ENCODE peak calls at places on chromosomes 7 and 10, in four cellular contexts. U, M, C and P are unnamed samples.
A peak's percentile ranks its signal among the peaks of the same experiment; 100 is the strongest.

GRCh38 chr7:143389316-143390097 is 8.4 kb downstream of the ZYX start:
- DNase-seq in U (no peak), M (no peak), C (no peak), P (no peak)

GRCh38 chr10:45308707-45309106 is 6.7 kb downstream of the OR13A1 start:
- DNase-seq in U (no peak), M (no peak), C (no peak), P (no peak)

GRCh38 chr10:111836586-111836985 is 347.0 kb downstream of the GPAM start:
- DNase-seq in U (no peak), M (no peak), C (no peak), P (no peak)

GRCh38 chr7:3117488-3118228 is 74.0 kb upstream of the CARD11 start:
- DNase-seq in U (no peak), M (no peak), C (no peak), P (no peak)

GRCh38 chr7:28211006-28211405 is 30.4 kb upstream of the JAZF1 start:
- DNase-seq in U (no peak), M (no peak), C (no peak), P (no peak)

GRCh38 chr10:19874791-19875190 is 58.6 kb downstream of the PLXDC2 start:
- DNase-seq in U (no peak), M (no peak), C (no peak), P (no peak)

GRCh38 chr10:111275091-111275490 is 198.3 kb downstream of the ADRA2A start:
- DNase-seq in U (no peak), M (no peak), C (no peak), P (no peak)

GRCh38 chr10:116877391-116877790 is 28.1 kb downstream of the ENO4 start:
- DNase-seq in U (no peak), M (no peak), C (no peak), P (no peak)

GRCh38 chr7:151673216-151673615 is 153.5 kb upstream of the RHEB start:
- DNase-seq in U (no peak), M (no peak), C (no peak), P (no peak)

GRCh38 chr7:32217841-32218467 is 147.7 kb upstream of the PDE1C start:
- DNase-seq in U (no peak), M (no peak), C (no peak), P (peak; percentile 45)

GRCh38 chr10:124174071-124174566 is 80.7 kb upstream of the CHST15 start:
- DNase-seq in U (no peak), M (no peak), C (no peak), P (no peak)

GRCh38 chr7:44581426-44581906 is 565 bp downstream of the TMED4 start:
- DNase-seq in U (no peak), M (no peak), C (no peak), P (no peak)

GRCh38 chr7:77331938-77332695 is 84.0 kb downstream of the GSAP start:
- DNase-seq in U (peak; percentile 80), M (peak; percentile 78), C (peak; percentile 67), P (peak; percentile 34)

GRCh38 chr7:139777948-139778841 is at the start of gene HIPK2:
- DNase-seq in U (no peak), M (peak; percentile 94), C (peak; percentile 60), P (no peak)

GRCh38 chr7:1994931-1995330 is 237.8 kb downstream of the MAD1L1 start:
- DNase-seq in U (no peak), M (no peak), C (peak; percentile 61), P (no peak)

GRCh38 chr10:63671317-63671937 is 150.2 kb downstream of the REEP3 start:
- DNase-seq in U (no peak), M (no peak), C (peak; percentile 29), P (peak; percentile 30)

GRCh38 chr10:33231621-33232350 is 102.7 kb downstream of the NRP1 start:
- DNase-seq in U (no peak), M (no peak), C (no peak), P (no peak)

GRCh38 chr10:77644557-77645243 is 7.1 kb upstream of the KCNMA1 start:
- DNase-seq in U (no peak), M (no peak), C (no peak), P (no peak)

GRCh38 chr10:100364735-100365391 is 17.8 kb downstream of the SCD start:
- DNase-seq in U (no peak), M (peak; percentile 44), C (peak; percentile 62), P (no peak)

GRCh38 chr10:18658301-18658991 is 785 bp upstream of the ARL5B start:
- DNase-seq in U (no peak), M (no peak), C (no peak), P (no peak)